ENCODE peak calls at places on chromosomes 5 and 9, in ten cellular contexts. U is C1 segment of cervical spinal cord; Z is colonic mucosa; H is foreskin fibroblast; S is fibroblast of the conjunctiva; C is G401; J is fibroblast of pulmonary artery; Q is progenitor cell of endocrine pancreas; N is activated gamma-delta T cell treated with anti-CD3 and anti-CD28 coated beads, Interleukin-2, amount 50 U/mL, for 16 hours; M is NCI-H2029 treated with DMSO at 0.1 percent for 48 hours. Y is an unnamed sample.

GRCh38 chr5:43702815-43703214 is 99.8 kb downstream of the NNT start:
- DNase-seq in Z (no peak), Q (no peak), N (no peak), J (peak), H (peak), M (no peak), U (no peak), C (peak), S (peak), Y (no peak)

GRCh38 chr9:136726631-136727191 is 14.3 kb downstream of the DIPK1B start:
- DNase-seq in J (no peak), Z (no peak), H (peak), U (no peak), M (no peak), S (no peak), C (no peak), Q (no peak), N (no peak), Y (no peak)

GRCh38 chr5:179258922-179259730 is 86.1 kb downstream of the ADAMTS2 start:
- DNase-seq in M (no peak), N (no peak), U (no peak), C (no peak), J (peak), Z (peak), H (peak), S (no peak), Q (no peak), Y (no peak)

GRCh38 chr5:98468188-98468869 is 305.1 kb upstream of the RGMB start:
- DNase-seq in Q (no peak), M (no peak), H (peak), S (peak), U (no peak), C (no peak), N (no peak), Z (no peak), J (peak), Y (peak)

GRCh38 chr5:157574456-157575095 is 999 bp downstream of the ADAM19 start:
- DNase-seq in N (no peak), Q (peak), S (no peak), J (peak), U (no peak), Z (peak), M (no peak), C (no peak), H (no peak), Y (no peak)

GRCh38 chr9:105158898-105159297 is 85.6 kb upstream of the SLC44A1 start:
- DNase-seq in S (no peak), N (no peak), J (no peak), Q (no peak), C (no peak), H (no peak), Z (no peak), U (no peak), M (no peak), Y (no peak)

GRCh38 chr5:142699105-142699720 is 13.3 kb upstream of the FGF1 start:
- DNase-seq in S (peak), Q (peak), Z (peak), H (peak), M (peak), N (peak), C (peak), U (peak), J (peak), Y (no peak)

GRCh38 chr5:127072861-127073846 is at the start of gene C5orf63:
- DNase-seq in S (no peak), J (peak), Z (peak), N (peak), Q (peak), H (peak), M (peak), U (no peak), C (peak), Y (no peak)

GRCh38 chr9:2016411-2017208 is 1.5 kb downstream of the SMARCA2 start:
- DNase-seq in Z (peak), S (peak), C (peak), M (no peak), J (peak), U (peak), N (peak), H (peak), Q (peak), Y (no peak)

GRCh38 chr5:168600409-168600808 is 21.2 kb upstream of the PANK3 start:
- DNase-seq in S (peak), U (no peak), Z (peak), M (no peak), C (no peak), N (no peak), J (no peak), H (peak), Q (no peak), Y (no peak)

GRCh38 chr5:124724357-124725039 is 21.9 kb downstream of the ZNF608 start:
- DNase-seq in U (no peak), J (no peak), Q (no peak), H (no peak), S (no peak), Z (no peak), M (no peak), C (no peak), N (no peak), Y (no peak)

GRCh38 chr5:159792180-159792579 is 124.1 kb upstream of the ADRA1B start:
- DNase-seq in Q (no peak), C (no peak), J (no peak), N (no peak), M (no peak), Z (no peak), H (no peak), S (no peak), U (no peak), Y (no peak)

GRCh38 chr5:120464627-120465280 is 654 bp downstream of the PRR16 start:
- DNase-seq in U (no peak), H (peak), Q (no peak), J (no peak), M (no peak), S (peak), C (peak), N (no peak), Z (peak), Y (no peak)

GRCh38 chr5:142287096-142287972 is 37.5 kb downstream of the SPRY4 start:
- DNase-seq in C (no peak), N (no peak), J (no peak), Z (no peak), H (no peak), M (no peak), U (no peak), Q (no peak), S (no peak), Y (no peak)

GRCh38 chr5:9233712-9234111 is 312.2 kb downstream of the SEMA5A start:
- DNase-seq in N (no peak), Z (no peak), Q (no peak), U (no peak), J (peak), C (no peak), M (no peak), H (peak), S (no peak), Y (peak)

GRCh38 chr5:30279237-30279636 is 914.2 kb upstream of the CDH6 start:
- DNase-seq in C (no peak), Z (no peak), J (peak), U (no peak), M (no peak), H (no peak), N (no peak), Q (no peak), S (peak), Y (peak)